ENCODE peak calls at places on chromosomes 5 and 9, in ten cellular contexts. One of them, this sample, is unnamed. For H3K9me3, the result is how much of the 10 kb centered on the place peaks cover.

GRCh38 chr9:87080512-87081225 is 133.4 kb upstream of the GAS1 start:
- DNase-seq in H9: no peak
- DNase-seq in A549: peak
- DNase-seq in CD8-positive, alpha-beta T cell: no peak
- DNase-seq in right lobe of liver: no peak
- DNase-seq in prostate gland: no peak
- DNase-seq in adrenal gland: no peak
- DNase-seq in stomach: no peak
- DNase-seq in ovary: no peak
- DNase-seq in mammary epithelial cell: no peak
- DNase-seq in this sample: no peak

GRCh38 chr9:35852876-35853865 is 17.0 kb downstream of the OR13J1 start:
- DNase-seq in H9: peak
- DNase-seq in A549: no peak
- DNase-seq in CD8-positive, alpha-beta T cell: no peak
- DNase-seq in right lobe of liver: no peak
- DNase-seq in prostate gland: no peak
- DNase-seq in adrenal gland: no peak
- DNase-seq in stomach: no peak
- DNase-seq in ovary: peak
- DNase-seq in mammary epithelial cell: no peak
- DNase-seq in this sample: no peak

GRCh38 chr5:153456993-153457392 is 33.5 kb upstream of the GRIA1 start:
- DNase-seq in H9: no peak
- DNase-seq in A549: no peak
- DNase-seq in CD8-positive, alpha-beta T cell: no peak
- DNase-seq in right lobe of liver: no peak
- DNase-seq in prostate gland: no peak
- DNase-seq in adrenal gland: no peak
- DNase-seq in stomach: no peak
- DNase-seq in ovary: no peak
- DNase-seq in mammary epithelial cell: no peak
- DNase-seq in this sample: no peak

GRCh38 chr5:56985941-56986630 is 34.2 kb upstream of the MIER3 start:
- DNase-seq in H9: no peak
- DNase-seq in A549: no peak
- DNase-seq in CD8-positive, alpha-beta T cell: no peak
- DNase-seq in right lobe of liver: no peak
- DNase-seq in prostate gland: no peak
- DNase-seq in adrenal gland: no peak
- DNase-seq in stomach: no peak
- DNase-seq in ovary: no peak
- DNase-seq in mammary epithelial cell: no peak
- DNase-seq in this sample: no peak

GRCh38 chr9:133463864-133464615 is 4.3 kb downstream of the CACFD1 start:
- DNase-seq in H9: no peak
- DNase-seq in A549: no peak
- DNase-seq in CD8-positive, alpha-beta T cell: no peak
- DNase-seq in right lobe of liver: no peak
- DNase-seq in prostate gland: no peak
- DNase-seq in adrenal gland: no peak
- DNase-seq in stomach: no peak
- DNase-seq in ovary: peak
- DNase-seq in mammary epithelial cell: no peak
- DNase-seq in this sample: no peak

GRCh38 chr9:26524225-26524624 is 368.4 kb downstream of the CAAP1 start:
- DNase-seq in H9: no peak
- DNase-seq in A549: no peak
- DNase-seq in CD8-positive, alpha-beta T cell: no peak
- DNase-seq in right lobe of liver: no peak
- DNase-seq in prostate gland: peak
- DNase-seq in adrenal gland: peak
- DNase-seq in stomach: no peak
- DNase-seq in ovary: no peak
- DNase-seq in mammary epithelial cell: no peak
- DNase-seq in this sample: no peak

GRCh38 chr5:56561-57290 is 35.2 kb upstream of the PLEKHG4B start:
- DNase-seq in H9: peak
- DNase-seq in A549: peak
- DNase-seq in CD8-positive, alpha-beta T cell: no peak
- DNase-seq in right lobe of liver: no peak
- DNase-seq in prostate gland: no peak
- DNase-seq in adrenal gland: no peak
- DNase-seq in stomach: no peak
- DNase-seq in ovary: no peak
- DNase-seq in mammary epithelial cell: peak
- DNase-seq in this sample: peak

GRCh38 chr5:80213467-80213866 is 42.4 kb downstream of the SERINC5 start:
- DNase-seq in H9: no peak
- DNase-seq in A549: no peak
- DNase-seq in CD8-positive, alpha-beta T cell: no peak
- DNase-seq in right lobe of liver: no peak
- DNase-seq in prostate gland: no peak
- DNase-seq in adrenal gland: no peak
- DNase-seq in stomach: no peak
- DNase-seq in ovary: no peak
- DNase-seq in mammary epithelial cell: no peak
- DNase-seq in this sample: no peak

GRCh38 chr5:24539625-24540024 is 105.2 kb downstream of the CDH10 start:
- DNase-seq in H9: no peak
- DNase-seq in A549: no peak
- DNase-seq in CD8-positive, alpha-beta T cell: no peak
- DNase-seq in right lobe of liver: no peak
- DNase-seq in prostate gland: no peak
- DNase-seq in adrenal gland: no peak
- DNase-seq in stomach: no peak
- DNase-seq in ovary: no peak
- DNase-seq in mammary epithelial cell: no peak
- DNase-seq in this sample: no peak

GRCh38 chr5:173204185-173204979 is 30.6 kb downstream of the NKX2-5 start:
- DNase-seq in H9: no peak
- DNase-seq in A549: peak
- DNase-seq in CD8-positive, alpha-beta T cell: no peak
- DNase-seq in right lobe of liver: no peak
- DNase-seq in prostate gland: no peak
- DNase-seq in adrenal gland: peak
- DNase-seq in stomach: no peak
- DNase-seq in ovary: no peak
- DNase-seq in mammary epithelial cell: peak
- DNase-seq in this sample: peak

GRCh38 chr5:24188196-24188595 is 456.6 kb downstream of the CDH10 start:
- DNase-seq in H9: no peak
- DNase-seq in A549: no peak
- DNase-seq in CD8-positive, alpha-beta T cell: no peak
- DNase-seq in right lobe of liver: no peak
- DNase-seq in prostate gland: no peak
- DNase-seq in adrenal gland: no peak
- DNase-seq in stomach: no peak
- DNase-seq in ovary: no peak
- DNase-seq in mammary epithelial cell: no peak
- DNase-seq in this sample: no peak

GRCh38 chr5:174338204-174339010 is 292.9 kb downstream of the NSG2 start:
- DNase-seq in H9: no peak
- DNase-seq in A549: no peak
- DNase-seq in CD8-positive, alpha-beta T cell: no peak
- DNase-seq in right lobe of liver: no peak
- DNase-seq in prostate gland: no peak
- DNase-seq in adrenal gland: peak
- DNase-seq in stomach: no peak
- DNase-seq in ovary: no peak
- DNase-seq in mammary epithelial cell: no peak
- DNase-seq in this sample: no peak

GRCh38 chr5:9716838-9717281 is 86.7 kb upstream of the TAS2R1 start:
- DNase-seq in H9: no peak
- DNase-seq in A549: no peak
- DNase-seq in CD8-positive, alpha-beta T cell: no peak
- DNase-seq in right lobe of liver: no peak
- DNase-seq in prostate gland: no peak
- DNase-seq in adrenal gland: no peak
- DNase-seq in stomach: no peak
- DNase-seq in ovary: no peak
- DNase-seq in mammary epithelial cell: peak
- DNase-seq in this sample: no peak

GRCh38 chr9:4167728-4168127 is 132.1 kb downstream of the GLIS3 start:
- DNase-seq in H9: no peak
- DNase-seq in A549: no peak
- DNase-seq in CD8-positive, alpha-beta T cell: no peak
- DNase-seq in right lobe of liver: no peak
- DNase-seq in prostate gland: no peak
- DNase-seq in adrenal gland: no peak
- DNase-seq in stomach: no peak
- DNase-seq in ovary: no peak
- DNase-seq in mammary epithelial cell: no peak
- DNase-seq in this sample: no peak

GRCh38 chr5:108339220-108339619 is 42.7 kb downstream of the FBXL17 start:
- DNase-seq in H9: no peak
- DNase-seq in A549: peak
- DNase-seq in CD8-positive, alpha-beta T cell: no peak
- DNase-seq in right lobe of liver: no peak
- DNase-seq in prostate gland: no peak
- DNase-seq in adrenal gland: peak
- DNase-seq in stomach: no peak
- DNase-seq in ovary: no peak
- DNase-seq in mammary epithelial cell: no peak
- DNase-seq in this sample: no peak

GRCh38 chr5:141366016-141366896 is 2.3 kb downstream of the PCDHGA5 start:
- DNase-seq in H9: no peak
- DNase-seq in A549: no peak
- DNase-seq in CD8-positive, alpha-beta T cell: no peak
- DNase-seq in right lobe of liver: no peak
- DNase-seq in prostate gland: no peak
- DNase-seq in adrenal gland: no peak
- DNase-seq in stomach: no peak
- DNase-seq in ovary: no peak
- DNase-seq in mammary epithelial cell: no peak
- DNase-seq in this sample: no peak
- H3K9me3 ChIP-seq in H9: under half
- H3K9me3 ChIP-seq in A549: under half
- H3K9me3 ChIP-seq in CD8-positive, alpha-beta T cell: under half
- H3K9me3 ChIP-seq in right lobe of liver: under half
- H3K9me3 ChIP-seq in prostate gland: under half
- H3K9me3 ChIP-seq in adrenal gland: half or more
- H3K9me3 ChIP-seq in stomach: half or more
- H3K9me3 ChIP-seq in ovary: under half
- H3K9me3 ChIP-seq in mammary epithelial cell: under half
- H3K9me3 ChIP-seq in this sample: under half

GRCh38 chr5:125439243-125439642 is 692.8 kb upstream of the ZNF608 start:
- DNase-seq in H9: no peak
- DNase-seq in A549: no peak
- DNase-seq in CD8-positive, alpha-beta T cell: no peak
- DNase-seq in right lobe of liver: no peak
- DNase-seq in prostate gland: no peak
- DNase-seq in adrenal gland: no peak
- DNase-seq in stomach: no peak
- DNase-seq in ovary: no peak
- DNase-seq in mammary epithelial cell: no peak
- DNase-seq in this sample: no peak

GRCh38 chr5:125440905-125441304 is 694.5 kb upstream of the ZNF608 start:
- DNase-seq in H9: no peak
- DNase-seq in A549: no peak
- DNase-seq in CD8-positive, alpha-beta T cell: no peak
- DNase-seq in right lobe of liver: no peak
- DNase-seq in prostate gland: no peak
- DNase-seq in adrenal gland: no peak
- DNase-seq in stomach: no peak
- DNase-seq in ovary: no peak
- DNase-seq in mammary epithelial cell: no peak
- DNase-seq in this sample: no peak
- H3K9me3 ChIP-seq in H9: under half
- H3K9me3 ChIP-seq in A549: under half
- H3K9me3 ChIP-seq in CD8-positive, alpha-beta T cell: under half
- H3K9me3 ChIP-seq in right lobe of liver: under half
- H3K9me3 ChIP-seq in prostate gland: under half
- H3K9me3 ChIP-seq in adrenal gland: under half
- H3K9me3 ChIP-seq in stomach: under half
- H3K9me3 ChIP-seq in ovary: under half
- H3K9me3 ChIP-seq in mammary epithelial cell: under half
- H3K9me3 ChIP-seq in this sample: under half

DNA sequence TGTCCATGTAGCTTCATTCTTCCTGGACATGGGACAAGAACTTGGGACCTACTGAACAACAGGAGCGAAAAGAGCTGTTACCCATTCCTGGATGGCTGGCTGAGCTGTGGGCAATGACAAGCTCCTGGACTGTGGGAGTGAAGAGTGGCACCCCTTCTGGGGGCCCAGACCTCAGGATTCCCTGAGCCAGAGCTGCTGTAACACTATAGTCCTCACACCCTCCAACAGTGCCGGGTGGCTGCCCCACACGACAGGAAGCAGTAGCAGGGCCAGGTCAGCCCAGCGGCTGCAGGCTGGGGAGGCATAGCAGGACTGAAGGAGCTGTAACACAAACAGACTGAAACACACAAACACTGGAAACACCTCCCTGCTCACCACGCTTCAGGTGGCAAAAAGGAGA is 169.7 kb upstream of the IRX2 start:
- DNase-seq in H9: no peak
- DNase-seq in A549: no peak
- DNase-seq in CD8-positive, alpha-beta T cell: no peak
- DNase-seq in right lobe of liver: no peak
- DNase-seq in prostate gland: no peak
- DNase-seq in adrenal gland: no peak
- DNase-seq in stomach: no peak
- DNase-seq in ovary: no peak
- DNase-seq in mammary epithelial cell: no peak
- DNase-seq in this sample: no peak
- H3K9me3 ChIP-seq in H9: under half
- H3K9me3 ChIP-seq in A549: under half
- H3K9me3 ChIP-seq in CD8-positive, alpha-beta T cell: under half
- H3K9me3 ChIP-seq in right lobe of liver: under half
- H3K9me3 ChIP-seq in prostate gland: under half
- H3K9me3 ChIP-seq in adrenal gland: under half
- H3K9me3 ChIP-seq in stomach: under half
- H3K9me3 ChIP-seq in ovary: under half
- H3K9me3 ChIP-seq in mammary epithelial cell: under half
- H3K9me3 ChIP-seq in this sample: under half

DNA sequence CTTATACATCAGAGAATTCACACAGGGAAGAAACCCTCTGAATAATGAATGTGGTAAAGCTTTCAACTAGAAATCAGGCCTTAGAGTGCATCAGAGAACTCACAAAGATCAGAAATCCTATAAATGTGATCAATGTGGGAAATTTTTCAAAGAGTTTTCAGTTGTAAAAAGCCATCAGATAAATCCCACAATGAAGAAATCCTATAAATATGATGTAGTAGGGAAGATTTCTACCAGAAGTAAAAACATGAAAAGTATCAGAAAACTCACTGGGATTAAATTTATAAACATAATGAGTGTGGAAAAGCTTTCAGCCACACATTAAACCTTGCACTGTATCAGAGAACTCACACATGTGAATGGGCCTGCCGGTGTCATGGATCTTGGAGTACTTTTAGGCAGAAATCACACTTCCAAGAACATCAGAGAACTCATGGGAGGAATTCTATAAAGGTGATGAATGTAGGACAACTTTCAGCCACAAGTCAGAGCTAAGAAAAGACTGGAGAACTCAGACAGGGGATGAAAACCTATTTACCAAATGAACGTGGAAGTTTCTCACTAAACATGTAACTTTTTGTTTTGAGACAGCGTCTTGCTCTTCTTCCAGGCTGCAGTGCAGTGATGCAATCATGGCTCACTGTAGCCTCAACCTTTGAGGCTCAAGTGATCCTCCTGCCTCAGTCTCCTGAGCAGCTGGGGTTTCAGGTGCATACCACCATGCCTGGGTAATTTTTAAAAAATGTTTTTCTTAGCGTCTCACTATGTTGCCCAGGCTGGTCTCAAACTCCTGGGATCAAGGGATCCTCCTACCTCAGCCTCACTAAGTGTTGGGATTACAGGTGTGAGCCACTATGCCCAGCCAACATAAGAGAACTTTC is 39.5 kb downstream of the ZNF510 start:
- DNase-seq in H9: no peak
- DNase-seq in A549: no peak
- DNase-seq in CD8-positive, alpha-beta T cell: no peak
- DNase-seq in right lobe of liver: no peak
- DNase-seq in prostate gland: no peak
- DNase-seq in adrenal gland: no peak
- DNase-seq in stomach: no peak
- DNase-seq in ovary: no peak
- DNase-seq in mammary epithelial cell: no peak
- DNase-seq in this sample: no peak
- H3K9me3 ChIP-seq in H9: under half
- H3K9me3 ChIP-seq in A549: half or more
- H3K9me3 ChIP-seq in CD8-positive, alpha-beta T cell: under half
- H3K9me3 ChIP-seq in right lobe of liver: under half
- H3K9me3 ChIP-seq in prostate gland: under half
- H3K9me3 ChIP-seq in adrenal gland: under half
- H3K9me3 ChIP-seq in stomach: under half
- H3K9me3 ChIP-seq in ovary: under half
- H3K9me3 ChIP-seq in mammary epithelial cell: under half
- H3K9me3 ChIP-seq in this sample: under half